ENCODE peak calls at places on chromosomes 11 and 22, in five cellular contexts. One of them, this sample, is unnamed.

GRCh38 chr22:43396934-43397457 is 14.8 kb upstream of the MPPED1 start:
- DNase-seq in dorsolateral prefrontal cortex: no peak
- DNase-seq in activated naive CD4-positive, alpha-beta T cell: no peak
- DNase-seq in psoas muscle: no peak
- DNase-seq in amniotic epithelial cell: no peak
- DNase-seq in this sample: peak; percentile 81

GRCh38 chr11:62545437-62546243 is 966 bp downstream of the AHNAK start:
- DNase-seq in activated naive CD4-positive, alpha-beta T cell: no peak
- DNase-seq in dorsolateral prefrontal cortex: no peak
- DNase-seq in amniotic epithelial cell: peak; percentile 94
- DNase-seq in psoas muscle: peak; percentile 97
- DNase-seq in this sample: peak; percentile 95

GRCh38 chr11:85718991-85719807 is 33.2 kb upstream of the CCDC89 start:
- DNase-seq in amniotic epithelial cell: peak; percentile 94
- DNase-seq in activated naive CD4-positive, alpha-beta T cell: no peak
- DNase-seq in dorsolateral prefrontal cortex: peak; percentile 54
- DNase-seq in psoas muscle: peak; percentile 61
- DNase-seq in this sample: no peak

GRCh38 chr11:38824573-38824972 is 2226.5 kb upstream of the RAG2 start:
- DNase-seq in amniotic epithelial cell: peak; percentile 65
- DNase-seq in activated naive CD4-positive, alpha-beta T cell: no peak
- DNase-seq in dorsolateral prefrontal cortex: no peak
- DNase-seq in psoas muscle: no peak
- DNase-seq in this sample: no peak

GRCh38 chr22:23272371-23272770 is 92.1 kb downstream of the BCR start:
- DNase-seq in amniotic epithelial cell: no peak
- DNase-seq in activated naive CD4-positive, alpha-beta T cell: no peak
- DNase-seq in psoas muscle: no peak
- DNase-seq in dorsolateral prefrontal cortex: no peak
- DNase-seq in this sample: no peak

GRCh38 chr22:35467788-35468187 is 67.8 kb downstream of the MCM5 start:
- DNase-seq in amniotic epithelial cell: peak; percentile 69
- DNase-seq in activated naive CD4-positive, alpha-beta T cell: no peak
- DNase-seq in psoas muscle: peak; percentile 87
- DNase-seq in dorsolateral prefrontal cortex: peak; percentile 83
- DNase-seq in this sample: no peak

GRCh38 chr11:64799925-64800632 is 2.9 kb downstream of the MAP4K2 start:
- DNase-seq in dorsolateral prefrontal cortex: no peak
- DNase-seq in psoas muscle: peak; percentile 34
- DNase-seq in amniotic epithelial cell: no peak
- DNase-seq in activated naive CD4-positive, alpha-beta T cell: no peak
- DNase-seq in this sample: no peak

GRCh38 chr11:105780781-105781525 is 171.1 kb downstream of the GRIA4 start:
- DNase-seq in amniotic epithelial cell: no peak
- DNase-seq in activated naive CD4-positive, alpha-beta T cell: no peak
- DNase-seq in psoas muscle: no peak
- DNase-seq in dorsolateral prefrontal cortex: no peak
- DNase-seq in this sample: no peak

GRCh38 chr22:27473533-27473932 is 328.0 kb downstream of the MN1 start:
- DNase-seq in dorsolateral prefrontal cortex: no peak
- DNase-seq in amniotic epithelial cell: no peak
- DNase-seq in activated naive CD4-positive, alpha-beta T cell: no peak
- DNase-seq in psoas muscle: no peak
- DNase-seq in this sample: no peak

GRCh38 chr11:72162891-72163492 is 27.5 kb downstream of the FOLR3 start:
- DNase-seq in psoas muscle: no peak
- DNase-seq in activated naive CD4-positive, alpha-beta T cell: no peak
- DNase-seq in dorsolateral prefrontal cortex: no peak
- DNase-seq in amniotic epithelial cell: no peak
- DNase-seq in this sample: no peak